ENCODE peak calls at places on chromosomes 16 and 17, in eight cellular contexts. One of them, this sample, is unnamed.

GRCh38 chr17:17041018-17041521 is 1.2 kb upstream of the MPRIP start:
- DNase-seq in tibial nerve: no peak
- DNase-seq in stomach: no peak
- DNase-seq in endothelial cell of umbilical vein: no peak
- DNase-seq in heart left ventricle: peak; percentile 65
- DNase-seq in body of pancreas: peak; percentile 69
- DNase-seq in A549: no peak
- DNase-seq in IMR-90: peak; percentile 74
- DNase-seq in this sample: no peak

GRCh38 chr16:69187387-69187890 is 475 bp downstream of the SNTB2 start:
- DNase-seq in heart left ventricle: peak; percentile 62
- DNase-seq in tibial nerve: peak; percentile 31
- DNase-seq in stomach: peak; percentile 60
- DNase-seq in body of pancreas: peak; percentile 61
- DNase-seq in endothelial cell of umbilical vein: peak; percentile 60
- DNase-seq in IMR-90: no peak
- DNase-seq in A549: peak; percentile 52
- DNase-seq in this sample: peak; percentile 76

GRCh38 chr17:36629252-36629847 is 28.0 kb downstream of the MRM1 start:
- DNase-seq in heart left ventricle: peak; percentile 65
- DNase-seq in A549: peak; percentile 90
- DNase-seq in stomach: peak; percentile 79
- DNase-seq in endothelial cell of umbilical vein: peak; percentile 69
- DNase-seq in body of pancreas: peak; percentile 80
- DNase-seq in tibial nerve: peak; percentile 66
- DNase-seq in IMR-90: peak; percentile 51
- DNase-seq in this sample: peak; percentile 75

GRCh38 chr16:75591001-75591852 is 25.0 kb downstream of the GABARAPL2 start:
- DNase-seq in stomach: no peak
- DNase-seq in tibial nerve: no peak
- DNase-seq in A549: no peak
- DNase-seq in IMR-90: peak; percentile 84
- DNase-seq in heart left ventricle: peak; percentile 88
- DNase-seq in body of pancreas: no peak
- DNase-seq in endothelial cell of umbilical vein: peak; percentile 52
- DNase-seq in this sample: no peak

GRCh38 chr17:58364270-58364942 is 12.4 kb upstream of the SUPT4H1 start:
- DNase-seq in endothelial cell of umbilical vein: no peak
- DNase-seq in heart left ventricle: no peak
- DNase-seq in IMR-90: no peak
- DNase-seq in tibial nerve: no peak
- DNase-seq in A549: no peak
- DNase-seq in stomach: peak; percentile 48
- DNase-seq in body of pancreas: no peak
- DNase-seq in this sample: peak; percentile 69

GRCh38 chr16:14050297-14051027 is 20.7 kb upstream of the MRTFB start:
- DNase-seq in stomach: no peak
- DNase-seq in heart left ventricle: no peak
- DNase-seq in tibial nerve: no peak
- DNase-seq in endothelial cell of umbilical vein: peak; percentile 62
- DNase-seq in A549: peak; percentile 48
- DNase-seq in body of pancreas: peak; percentile 17
- DNase-seq in IMR-90: peak; percentile 14
- DNase-seq in this sample: no peak

GRCh38 chr17:29045026-29045425 is 2.1 kb downstream of the PIPOX start:
- DNase-seq in IMR-90: no peak
- DNase-seq in A549: no peak
- DNase-seq in body of pancreas: no peak
- DNase-seq in tibial nerve: no peak
- DNase-seq in endothelial cell of umbilical vein: no peak
- DNase-seq in heart left ventricle: no peak
- DNase-seq in stomach: no peak
- DNase-seq in this sample: no peak

GRCh38 chr16:11058820-11059219 is 114.5 kb downstream of the CLEC16A start:
- DNase-seq in heart left ventricle: no peak
- DNase-seq in endothelial cell of umbilical vein: no peak
- DNase-seq in body of pancreas: no peak
- DNase-seq in tibial nerve: no peak
- DNase-seq in stomach: no peak
- DNase-seq in IMR-90: no peak
- DNase-seq in A549: no peak
- DNase-seq in this sample: no peak

GRCh38 chr17:42618442-42619150 is 9.1 kb downstream of the TUBG1 start:
- DNase-seq in body of pancreas: peak; percentile 86
- DNase-seq in IMR-90: no peak
- DNase-seq in endothelial cell of umbilical vein: no peak
- DNase-seq in heart left ventricle: peak; percentile 73
- DNase-seq in stomach: peak; percentile 86
- DNase-seq in A549: peak; percentile 58
- DNase-seq in tibial nerve: no peak
- DNase-seq in this sample: peak; percentile 51

GRCh38 chr16:82631701-82632685 is 5.2 kb downstream of the CDH13 start:
- DNase-seq in A549: no peak
- DNase-seq in body of pancreas: no peak
- DNase-seq in heart left ventricle: no peak
- DNase-seq in tibial nerve: no peak
- DNase-seq in stomach: no peak
- DNase-seq in IMR-90: peak; percentile 33
- DNase-seq in endothelial cell of umbilical vein: no peak
- DNase-seq in this sample: no peak

GRCh38 chr17:16934133-16934795 is 37.7 kb downstream of the TNFRSF13B start:
- DNase-seq in A549: no peak
- DNase-seq in heart left ventricle: no peak
- DNase-seq in IMR-90: no peak
- DNase-seq in body of pancreas: no peak
- DNase-seq in stomach: no peak
- DNase-seq in endothelial cell of umbilical vein: no peak
- DNase-seq in tibial nerve: no peak
- DNase-seq in this sample: no peak

GRCh38 chr16:26281681-26282080 is 589.9 kb downstream of the HS3ST4 start:
- DNase-seq in body of pancreas: no peak
- DNase-seq in stomach: no peak
- DNase-seq in A549: no peak
- DNase-seq in heart left ventricle: no peak
- DNase-seq in IMR-90: no peak
- DNase-seq in tibial nerve: no peak
- DNase-seq in endothelial cell of umbilical vein: no peak
- DNase-seq in this sample: no peak

GRCh38 chr17:56142325-56142724 is 10.9 kb upstream of the ANKFN1 start:
- DNase-seq in tibial nerve: no peak
- DNase-seq in A549: no peak
- DNase-seq in IMR-90: peak; percentile 95
- DNase-seq in stomach: no peak
- DNase-seq in heart left ventricle: no peak
- DNase-seq in body of pancreas: no peak
- DNase-seq in endothelial cell of umbilical vein: no peak
- DNase-seq in this sample: no peak

GRCh38 chr16:28098959-28099945 is 35.7 kb upstream of the GSG1L start:
- DNase-seq in body of pancreas: no peak
- DNase-seq in tibial nerve: no peak
- DNase-seq in stomach: no peak
- DNase-seq in endothelial cell of umbilical vein: no peak
- DNase-seq in heart left ventricle: no peak
- DNase-seq in IMR-90: no peak
- DNase-seq in A549: no peak
- DNase-seq in this sample: no peak

GRCh38 chr17:15496735-15497134 is 29.3 kb upstream of the CDRT4 start:
- DNase-seq in body of pancreas: no peak
- DNase-seq in A549: no peak
- DNase-seq in heart left ventricle: no peak
- DNase-seq in IMR-90: no peak
- DNase-seq in tibial nerve: no peak
- DNase-seq in endothelial cell of umbilical vein: no peak
- DNase-seq in stomach: no peak
- DNase-seq in this sample: no peak

GRCh38 chr17:66538776-66539175 is 236.4 kb downstream of the PRKCA start:
- DNase-seq in stomach: no peak
- DNase-seq in tibial nerve: no peak
- DNase-seq in A549: no peak
- DNase-seq in endothelial cell of umbilical vein: no peak
- DNase-seq in IMR-90: no peak
- DNase-seq in body of pancreas: no peak
- DNase-seq in heart left ventricle: no peak
- DNase-seq in this sample: no peak

GRCh38 chr17:66531826-66532439 is 229.5 kb downstream of the PRKCA start:
- DNase-seq in tibial nerve: no peak
- DNase-seq in IMR-90: peak; percentile 51
- DNase-seq in stomach: no peak
- DNase-seq in heart left ventricle: no peak
- DNase-seq in endothelial cell of umbilical vein: no peak
- DNase-seq in body of pancreas: no peak
- DNase-seq in A549: no peak
- DNase-seq in this sample: no peak

GRCh38 chr17:66537518-66537917 is 235.1 kb downstream of the PRKCA start:
- DNase-seq in stomach: no peak
- DNase-seq in body of pancreas: no peak
- DNase-seq in A549: no peak
- DNase-seq in tibial nerve: no peak
- DNase-seq in endothelial cell of umbilical vein: no peak
- DNase-seq in heart left ventricle: no peak
- DNase-seq in IMR-90: no peak
- DNase-seq in this sample: no peak

GRCh38 chr17:66535611-66536010 is 233.2 kb downstream of the PRKCA start:
- DNase-seq in endothelial cell of umbilical vein: no peak
- DNase-seq in heart left ventricle: no peak
- DNase-seq in body of pancreas: no peak
- DNase-seq in tibial nerve: no peak
- DNase-seq in A549: no peak
- DNase-seq in IMR-90: no peak
- DNase-seq in stomach: no peak
- DNase-seq in this sample: no peak

DNA sequence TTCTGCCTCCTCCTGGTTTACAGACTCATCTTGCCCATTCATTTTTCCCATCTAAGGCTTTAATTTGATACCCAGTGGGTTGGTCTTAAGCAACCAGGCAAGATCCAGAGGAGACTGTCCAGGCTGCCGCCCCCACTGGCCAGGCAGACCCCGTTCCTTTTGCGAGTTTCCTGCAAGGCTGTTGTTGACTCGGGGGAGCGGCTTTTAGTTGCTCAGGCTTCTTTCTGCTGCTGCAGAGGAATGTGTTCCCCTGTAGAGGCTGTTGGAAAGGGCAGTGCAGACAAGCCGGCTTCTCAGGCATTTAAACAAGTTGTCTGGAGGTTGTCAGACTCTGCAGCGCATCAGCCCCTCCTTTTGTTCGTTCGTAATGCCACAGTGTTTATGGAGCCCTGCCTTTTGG is 231.2 kb downstream of the PRKCA start:
- DNase-seq in endothelial cell of umbilical vein: no peak
- DNase-seq in A549: no peak
- DNase-seq in tibial nerve: no peak
- DNase-seq in body of pancreas: no peak
- DNase-seq in stomach: no peak
- DNase-seq in heart left ventricle: no peak
- DNase-seq in IMR-90: peak; percentile 73
- DNase-seq in this sample: no peak
- H3K4me1 ChIP-seq in endothelial cell of umbilical vein: no peaks in the 10 kb centered on the region
- H3K4me1 ChIP-seq in A549: peaks cover 13% of the 10 kb centered on the region
- H3K4me1 ChIP-seq in tibial nerve: peaks cover 23% of the 10 kb centered on the region
- H3K4me1 ChIP-seq in body of pancreas: no peaks in the 10 kb centered on the region
- H3K4me1 ChIP-seq in stomach: peaks cover 8% of the 10 kb centered on the region
- H3K4me1 ChIP-seq in heart left ventricle: no peaks in the 10 kb centered on the region
- H3K4me1 ChIP-seq in IMR-90: peaks cover 9% of the 10 kb centered on the region
- H3K4me1 ChIP-seq in this sample: no peaks in the 10 kb centered on the region

DNA sequence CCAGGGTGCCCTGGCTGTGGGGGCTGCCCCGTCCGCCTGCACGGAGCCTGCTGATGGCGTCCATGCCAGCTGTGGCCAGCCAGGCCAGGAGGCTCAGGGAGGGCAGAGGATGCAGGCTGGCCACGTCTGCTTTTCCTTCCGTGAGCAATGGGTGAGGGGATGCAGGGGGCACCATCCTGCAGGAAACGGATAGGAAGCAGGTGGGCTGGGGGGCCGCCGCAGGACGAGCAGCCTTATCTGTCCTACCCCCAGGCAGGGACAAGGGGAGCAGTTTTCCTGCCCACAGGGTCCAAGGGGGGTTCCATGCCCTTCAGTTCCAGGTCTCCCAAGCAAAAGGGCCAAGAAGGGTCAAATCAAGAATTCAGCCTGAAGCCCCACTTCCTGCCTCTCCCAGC is 6.8 kb downstream of the DUS1L start:
- DNase-seq in tibial nerve: no peak
- DNase-seq in body of pancreas: no peak
- DNase-seq in IMR-90: no peak
- DNase-seq in A549: no peak
- DNase-seq in stomach: no peak
- DNase-seq in endothelial cell of umbilical vein: no peak
- DNase-seq in heart left ventricle: no peak
- DNase-seq in this sample: no peak
- TF ChIP-seq POLR2A in tibial nerve: no peak
- TF ChIP-seq POLR2A in body of pancreas: no peak
- TF ChIP-seq POLR2A in IMR-90: no peak
- TF ChIP-seq POLR2A in A549: no peak
- TF ChIP-seq POLR2A in stomach: no peak
- TF ChIP-seq POLR2A in endothelial cell of umbilical vein: no peak
- TF ChIP-seq POLR2A in heart left ventricle: no peak
- TF ChIP-seq POLR2A in this sample: no peak

GRCh38 chr17:48582750-48583069 is 4.6 kb upstream of the HOXB4 start:
- DNase-seq in heart left ventricle: no peak
- DNase-seq in endothelial cell of umbilical vein: no peak
- DNase-seq in body of pancreas: no peak
- DNase-seq in stomach: no peak
- DNase-seq in A549: no peak
- DNase-seq in IMR-90: no peak
- DNase-seq in tibial nerve: no peak
- DNase-seq in this sample: no peak
- H3K4me3 ChIP-seq in heart left ventricle: no peak overlapping the region
- H3K4me3 ChIP-seq in endothelial cell of umbilical vein: no peak overlapping the region
- H3K4me3 ChIP-seq in body of pancreas: no peak overlapping the region
- H3K4me3 ChIP-seq in stomach: peak overlapping the region; percentile 61
- H3K4me3 ChIP-seq in A549: no peak overlapping the region
- H3K4me3 ChIP-seq in IMR-90: peak overlapping the region; percentile 92
- H3K4me3 ChIP-seq in tibial nerve: peak overlapping the region; percentile 51
- H3K4me3 ChIP-seq in this sample: no peak overlapping the region

DNA sequence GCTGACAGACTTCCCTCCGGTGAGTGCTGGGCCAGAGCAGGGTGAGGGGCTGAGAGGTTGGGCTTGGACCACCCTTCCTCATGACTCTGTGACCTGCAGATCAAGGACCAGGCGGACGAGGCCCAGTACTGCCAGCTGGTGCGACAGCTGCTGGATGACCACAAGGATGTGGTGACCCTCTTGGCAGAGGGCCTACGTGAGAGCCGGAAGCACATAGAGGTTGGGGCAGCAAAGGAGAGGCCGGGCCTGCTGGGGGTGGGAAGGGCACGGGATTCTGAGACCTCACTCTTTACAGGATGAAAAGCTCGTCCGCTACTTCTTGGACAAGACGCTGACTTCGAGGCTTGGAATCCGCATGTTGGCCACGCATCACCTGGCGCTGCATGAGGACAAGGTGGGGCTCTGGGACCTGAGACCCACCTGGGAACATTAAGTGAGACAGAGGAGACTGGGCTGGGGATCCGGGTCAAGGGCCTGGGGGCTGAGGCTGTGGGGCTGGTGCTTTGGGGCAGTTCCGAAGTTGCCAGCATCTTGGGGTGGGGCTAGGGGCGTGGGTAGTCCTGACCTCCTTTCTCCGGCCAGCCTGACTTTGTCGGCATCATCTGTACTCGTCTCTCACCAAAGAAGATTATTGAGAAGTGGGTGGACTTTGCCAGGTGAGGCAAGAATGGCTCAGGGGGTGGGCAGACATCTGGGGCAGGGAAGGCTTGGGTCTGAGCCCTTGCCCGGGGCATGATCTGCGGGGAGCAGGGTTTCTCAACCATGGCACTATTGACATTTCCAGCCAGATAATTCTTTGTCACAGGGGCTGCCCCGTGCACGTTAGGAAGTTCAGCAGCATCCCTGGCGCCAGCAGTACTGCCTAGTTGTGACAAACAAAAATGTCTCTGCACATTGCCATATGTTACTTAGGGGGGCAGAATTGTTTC is 2.2 kb downstream of the BCKDK start:
- DNase-seq in IMR-90: no peak
- DNase-seq in body of pancreas: no peak
- DNase-seq in endothelial cell of umbilical vein: no peak
- DNase-seq in tibial nerve: no peak
- DNase-seq in stomach: no peak
- DNase-seq in A549: no peak
- DNase-seq in heart left ventricle: no peak
- DNase-seq in this sample: peak; percentile 77
- H3K4me1 ChIP-seq in IMR-90: peaks cover 5% of the 10 kb centered on the region
- H3K4me1 ChIP-seq in body of pancreas: peaks cover 76% of the 10 kb centered on the region
- H3K4me1 ChIP-seq in endothelial cell of umbilical vein: peaks cover 12% of the 10 kb centered on the region
- H3K4me1 ChIP-seq in tibial nerve: peaks cover 19% of the 10 kb centered on the region
- H3K4me1 ChIP-seq in stomach: peaks cover 64% of the 10 kb centered on the region
- H3K4me1 ChIP-seq in A549: peaks cover 19% of the 10 kb centered on the region
- H3K4me1 ChIP-seq in heart left ventricle: peaks cover 24% of the 10 kb centered on the region
- H3K4me1 ChIP-seq in this sample: peaks cover 38% of the 10 kb centered on the region